ENCODE peak calls at places on chromosomes 2 and 18, in four cellular contexts. U is left ventricle myocardium inferior, G is astrocyte of the spinal cord, W is cardiac fibroblast. J is an unnamed sample.

GRCh38 chr2:241216211-241216761 is 27.8 kb downstream of the ANO7 start:
- DNase-seq in U (no peak), G (no peak), W (no peak), J (no peak)

GRCh38 chr2:195486987-195487644 is 169.9 kb upstream of the SLC39A10 start:
- DNase-seq in U (no peak), G (peak; percentile 74), W (peak; percentile 72), J (no peak)

GRCh38 chr2:236538242-236538641 is 31.4 kb upstream of the ACKR3 start:
- DNase-seq in U (no peak), G (no peak), W (no peak), J (no peak)

GRCh38 chr2:98086491-98087446 is at the start of gene VWA3B:
- DNase-seq in U (peak; percentile 70), G (peak; percentile 11), W (peak; percentile 54), J (no peak)

GRCh38 chr2:227888289-227888688 is 16.9 kb downstream of the DAW1 start:
- DNase-seq in U (no peak), G (no peak), W (no peak), J (no peak)

GRCh38 chr2:104425850-104426581 is 427.9 kb upstream of the POU3F3 start:
- DNase-seq in U (no peak), G (no peak), W (no peak), J (no peak)

GRCh38 chr2:75288760-75289159 is 89.4 kb upstream of the TACR1 start:
- DNase-seq in U (no peak), G (no peak), W (no peak), J (no peak)

GRCh38 chr2:25043241-25043867 is 1.5 kb downstream of the EFR3B start:
- DNase-seq in U (no peak), G (peak; percentile 90), W (peak; percentile 57), J (no peak)

GRCh38 chr2:49291619-49292018 is 137.3 kb upstream of the FSHR start:
- DNase-seq in U (no peak), G (no peak), W (no peak), J (no peak)

GRCh38 chr2:184646177-184646576 is 47.8 kb downstream of the ZNF804A start:
- DNase-seq in U (no peak), G (peak; percentile 41), W (peak; percentile 42), J (no peak)

GRCh38 chr2:220188031-220188430 is 560.6 kb downstream of the SLC4A3 start:
- DNase-seq in U (no peak), G (peak; percentile 82), W (peak; percentile 19), J (no peak)

GRCh38 chr2:129619471-129619870 is 360.0 kb upstream of the RAB6C start:
- DNase-seq in U (no peak), G (no peak), W (no peak), J (no peak)

GRCh38 chr18:48529796-48530195 is 9.0 kb upstream of the CTIF start:
- DNase-seq in U (no peak), G (peak; percentile 71), W (peak; percentile 46), J (no peak)

GRCh38 chr18:33578371-33579146 is 540 bp downstream of the ASXL3 start:
- DNase-seq in U (peak; percentile 33), G (no peak), W (no peak), J (no peak)

GRCh38 chr2:190571666-190572065 is 37.1 kb upstream of the NEMP2 start:
- DNase-seq in U (no peak), G (no peak), W (no peak), J (no peak)

GRCh38 chr2:161981679-161982300 is 92.2 kb downstream of the DPP4 start:
- DNase-seq in U (no peak), G (no peak), W (no peak), J (no peak)

GRCh38 chr2:166017208-166017607 is 63.6 kb upstream of the TTC21B start:
- DNase-seq in U (no peak), G (no peak), W (no peak), J (no peak)

GRCh38 chr18:44924750-44925534 is 244.3 kb downstream of the SETBP1 start:
- DNase-seq in U (no peak), G (no peak), W (no peak), J (no peak)

GRCh38 chr2:165202230-165202629 is 1.6 kb downstream of the SCN3A start:
- DNase-seq in U (no peak), G (no peak), W (no peak), J (no peak)

GRCh38 chr2:22221006-22221405 is 1097.2 kb downstream of the TDRD15 start:
- DNase-seq in U (no peak), G (no peak), W (no peak), J (no peak)

GRCh38 chr2:216691210-216691741 is 4.1 kb downstream of the IGFBP5 start:
- DNase-seq in U (peak; percentile 88), G (peak; percentile 72), W (peak; percentile 78), J (no peak)

GRCh38 chr2:208320686-208321085 is 54.6 kb downstream of the PIKFYVE start:
- DNase-seq in U (peak; percentile 52), G (peak; percentile 69), W (peak; percentile 64), J (no peak)

GRCh38 chr2:36359006-36359580 is 3.5 kb downstream of the CRIM1 start:
- DNase-seq in U (no peak), G (no peak), W (peak; percentile 41), J (no peak)

GRCh38 chr18:70194227-70194890 is 11.1 kb downstream of the RTTN start:
- DNase-seq in U (no peak), G (no peak), W (no peak), J (peak; percentile 69)

GRCh38 chr2:219570924-219571310 is 422 bp downstream of the OBSL1 start:
- DNase-seq in U (no peak), G (peak; percentile 22), W (peak; percentile 40), J (no peak)

GRCh38 chr18:30992231-30992630 is 50.3 kb downstream of the DSC3 start:
- DNase-seq in U (no peak), G (no peak), W (no peak), J (no peak)

GRCh38 chr2:170505631-170506270 is 209.4 kb upstream of the SP5 start:
- DNase-seq in U (peak; percentile 66), G (peak; percentile 62), W (peak; percentile 62), J (no peak)

DNA sequence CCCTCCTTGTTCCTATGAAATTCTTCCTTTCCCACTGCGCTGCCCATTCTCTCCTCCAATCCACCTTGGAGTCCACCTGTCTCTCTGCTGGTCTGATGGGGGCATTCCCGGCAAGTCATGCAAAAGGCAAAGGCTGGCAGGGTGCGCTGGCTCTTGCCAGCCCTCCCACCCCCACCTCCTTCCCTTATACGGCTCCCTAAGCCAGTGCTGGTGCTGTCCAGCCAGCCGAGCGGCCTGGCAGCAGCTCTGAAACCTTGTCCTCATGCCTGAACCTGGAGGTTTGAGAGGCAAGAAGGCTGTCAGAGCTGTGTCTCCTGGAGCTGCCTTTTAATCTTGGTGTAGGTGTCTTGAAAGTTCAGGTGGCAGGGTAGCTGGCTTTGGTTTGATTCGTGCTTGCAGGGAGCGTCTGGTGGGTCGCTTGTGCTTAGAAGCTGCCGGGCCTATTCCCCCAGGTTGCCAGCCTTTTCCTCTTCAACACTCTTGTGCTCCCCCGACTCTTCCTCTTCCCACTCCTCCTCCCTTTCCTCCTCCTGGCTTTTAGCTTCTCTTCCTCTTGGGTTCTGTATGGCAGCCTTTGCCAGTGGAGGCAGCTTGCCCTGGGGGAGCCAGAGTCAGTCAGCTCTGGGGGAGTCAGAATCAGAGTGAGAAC is 748 bp downstream of the LIPG start:
- DNase-seq in U (no peak), G (no peak), W (peak; percentile 43), J (no peak)
- H3K4me3 ChIP-seq in U (peak overlapping the region; percentile 57), G (peak overlapping the region; percentile 48), W (peak overlapping the region; percentile 76), J (peak overlapping the region; percentile 30)

DNA sequence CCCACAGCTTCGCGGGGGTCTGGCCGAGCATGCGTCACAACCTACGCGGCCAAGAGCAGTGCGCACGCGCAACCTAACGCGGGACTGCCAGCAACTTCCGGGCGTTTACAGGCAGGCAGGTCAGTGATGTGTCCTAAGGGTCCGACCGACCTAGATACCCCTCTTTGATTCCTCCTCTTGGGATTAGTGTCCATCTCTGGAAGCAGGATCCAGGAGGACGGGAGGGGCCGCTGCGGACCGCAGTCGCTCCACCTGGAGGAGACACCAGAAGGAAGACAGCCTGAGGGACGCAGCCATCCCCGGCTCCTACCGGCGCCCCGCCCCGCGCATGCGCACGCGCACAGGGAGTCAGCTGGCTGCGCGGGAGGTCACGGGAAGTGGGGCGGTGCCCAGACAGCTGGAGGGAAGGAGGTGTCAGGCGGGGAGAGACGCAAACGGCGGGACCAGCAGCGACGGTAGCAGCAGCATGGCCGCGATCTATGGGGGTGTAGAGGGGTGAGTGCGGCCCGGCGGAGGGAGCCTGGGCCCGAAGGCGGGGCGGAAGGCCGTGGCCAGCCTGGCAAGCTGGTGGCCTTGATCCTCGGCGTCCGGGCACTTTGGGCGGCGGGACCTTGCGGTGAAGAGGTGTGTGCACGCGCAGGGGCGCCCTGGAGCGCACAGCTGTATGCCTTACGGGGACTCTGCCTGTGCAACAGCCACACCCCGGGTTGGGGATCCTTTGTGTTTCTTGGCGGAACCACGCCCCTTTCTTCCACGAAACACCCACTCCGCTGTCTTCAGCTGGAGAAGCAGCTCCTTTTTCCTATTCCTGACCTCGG is at the start of gene NAGK:
- DNase-seq in U (peak; percentile 95), G (peak; percentile 96), W (peak; percentile 98), J (peak; percentile 86)
- TF ChIP-seq CTCF in U (no peak), G (no peak), W (no peak), J (no peak)

DNA sequence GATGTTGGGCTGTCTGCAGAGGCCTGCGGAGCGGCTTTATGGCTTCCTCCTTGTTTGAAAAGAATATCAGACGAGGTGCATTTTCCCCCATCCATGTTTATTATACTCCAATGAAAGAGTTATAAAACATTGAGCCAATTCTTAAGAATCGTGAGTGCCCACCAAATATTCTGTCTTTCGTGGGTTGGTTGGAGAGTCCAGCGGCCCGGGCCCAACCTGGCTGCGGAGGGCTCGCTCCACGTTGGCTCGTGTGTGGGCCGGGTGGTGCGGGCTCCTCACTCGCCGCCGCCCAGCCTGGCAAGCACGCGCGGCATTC is 747 bp upstream of the HS6ST1 start:
- DNase-seq in U (no peak), G (no peak), W (no peak), J (no peak)
- H3K4me3 ChIP-seq in U (peak overlapping the region; percentile 92), G (peak overlapping the region; percentile 49), W (peak overlapping the region; percentile 62), J (peak overlapping the region; percentile 56)

GRCh38 chr2:72144746-72145657 is 2.7 kb downstream of the CYP26B1 start:
- DNase-seq in U (peak; percentile 48), G (no peak), W (no peak), J (no peak)
- TF ChIP-seq CTCF in U (no peak), G (no peak), W (no peak), J (no peak)

J was measured in GM12864.